ENCODE peak calls at places on chromosomes 11 and 22, in seven cellular contexts. B, L, F, S, E, Z and Q are unnamed samples.
A peak's percentile ranks its signal among the peaks of the same experiment; 100 is the strongest.

GRCh38 chr11:569273-569885 is 6.9 kb upstream of the PHRF1 start:
- DNase-seq in Z (no peak), B (no peak), E (no peak), F (peak; percentile 66), S (no peak), L (no peak), Q (no peak)

GRCh38 chr11:36296925-36297604 is 977 bp downstream of the PRR5L start:
- DNase-seq in F (no peak), E (peak; percentile 90), Z (no peak), S (no peak), L (no peak), B (peak; percentile 84), Q (no peak)

GRCh38 chr11:102495161-102496042 is 35.1 kb downstream of the MMP7 start:
- DNase-seq in Z (peak; percentile 66), E (peak; percentile 80), S (peak; percentile 73), F (no peak), L (peak; percentile 30), B (peak; percentile 85), Q (peak; percentile 39)

GRCh38 chr11:123645576-123645975 is 8.8 kb downstream of the SCN3B start:
- DNase-seq in E (no peak), L (no peak), B (no peak), S (no peak), Z (no peak), F (no peak), Q (no peak)

GRCh38 chr22:23361676-23362075 is 181.4 kb downstream of the BCR start:
- DNase-seq in Z (no peak), S (no peak), B (no peak), F (no peak), L (no peak), E (no peak), Q (no peak)

GRCh38 chr22:38835888-38836301 is 7.9 kb downstream of the NPTXR start:
- DNase-seq in E (no peak), S (no peak), Z (peak; percentile 66), B (peak; percentile 66), L (no peak), F (no peak), Q (no peak)

GRCh38 chr11:9060700-9061111 is 30.7 kb downstream of the SCUBE2 start:
- DNase-seq in B (peak; percentile 15), F (no peak), Z (no peak), L (no peak), S (peak; percentile 46), E (no peak), Q (no peak)

GRCh38 chr11:130209128-130209932 is 49.7 kb downstream of the ST14 start:
- DNase-seq in Z (no peak), F (no peak), E (no peak), B (no peak), S (no peak), L (peak; percentile 12), Q (peak; percentile 47)

GRCh38 chr11:28619870-28620540 is 511.8 kb downstream of the METTL15 start:
- DNase-seq in Z (peak; percentile 33), F (no peak), L (no peak), E (no peak), S (no peak), B (peak; percentile 43), Q (no peak)

GRCh38 chr22:25706197-25706596 is 35.8 kb upstream of the MYO18B start:
- DNase-seq in Z (no peak), L (no peak), B (no peak), S (no peak), F (no peak), E (no peak), Q (no peak)

GRCh38 chr11:128854801-128855200 is 12.3 kb downstream of the KCNJ1 start:
- DNase-seq in L (no peak), Z (no peak), B (no peak), S (peak; percentile 66), E (no peak), F (no peak), Q (no peak)

GRCh38 chr11:7592706-7593105 is 78.9 kb downstream of the PPFIBP2 start:
- DNase-seq in F (no peak), L (peak; percentile 42), Z (peak; percentile 47), B (peak; percentile 40), S (no peak), E (peak; percentile 59), Q (no peak)

GRCh38 chr22:22959147-22959827 is 71.7 kb downstream of the IGLL5 start:
- DNase-seq in Z (peak; percentile 71), F (peak; percentile 76), E (no peak), S (peak; percentile 76), L (peak; percentile 78), B (peak; percentile 71), Q (peak; percentile 84)

GRCh38 chr11:128342511-128343133 is 244.7 kb downstream of the ETS1 start:
- DNase-seq in F (peak; percentile 64), L (peak; percentile 80), Z (peak; percentile 93), E (peak; percentile 28), B (peak; percentile 77), S (peak; percentile 94), Q (no peak)

GRCh38 chr11:34680918-34681554 is 60.1 kb downstream of the EHF start:
- DNase-seq in S (peak; percentile 97), F (no peak), Z (peak; percentile 81), B (peak; percentile 58), E (peak; percentile 13), L (peak; percentile 37), Q (no peak)

GRCh38 chr11:350723-351255 is 18.5 kb upstream of the B4GALNT4 start:
- DNase-seq in E (no peak), F (no peak), S (no peak), Z (no peak), B (peak; percentile 48), L (no peak), Q (no peak)

GRCh38 chr11:122686106-122686505 is 30.6 kb downstream of the UBASH3B start:
- DNase-seq in L (no peak), Z (no peak), B (peak; percentile 40), S (no peak), E (no peak), F (no peak), Q (no peak)

GRCh38 chr22:20811171-20811570 is 37.3 kb downstream of the SERPIND1 start:
- DNase-seq in F (no peak), S (no peak), E (no peak), B (no peak), L (no peak), Z (no peak), Q (no peak)

GRCh38 chr11:106021181-106021966 is 666 bp downstream of the MSANTD4 start:
- DNase-seq in Z (no peak), L (no peak), S (peak; percentile 58), F (no peak), E (peak; percentile 85), B (peak; percentile 65), Q (no peak)

GRCh38 chr22:44351685-44352377 is 39.1 kb upstream of the SHISAL1 start:
- DNase-seq in B (peak; percentile 94), S (no peak), L (peak; percentile 54), F (no peak), E (peak; percentile 80), Z (peak; percentile 91), Q (peak; percentile 64)

GRCh38 chr11:72338741-72339140 is 94.8 kb upstream of the PHOX2A start:
- DNase-seq in B (peak; percentile 78), S (no peak), F (no peak), E (peak; percentile 25), Z (no peak), L (no peak), Q (no peak)